ENCODE peak calls at places on chromosomes 2 and 18, in eight cellular contexts. P is fibroblast of mammary gland, T is nephron progenitor cell, G is cardiac fibroblast, J is GM12865, A is IMR-90, X is neural crest cell, E is left lung. M is an unnamed sample.

GRCh38 chr2:85971369-85971768 is 82.6 kb upstream of the ST3GAL5 start:
- DNase-seq in P (peak), T (no peak), G (no peak), J (no peak), A (peak), X (no peak), E (no peak), M (peak)

GRCh38 chr2:128303911-128304310 is 14.8 kb downstream of the HS6ST1 start:
- DNase-seq in P (no peak), T (no peak), G (no peak), J (no peak), A (no peak), X (no peak), E (no peak), M (no peak)

GRCh38 chr2:119544075-119545031 is at the start of gene CFAP221:
- DNase-seq in P (peak), T (peak), G (peak), J (peak), A (peak), X (peak), E (peak), M (no peak)

GRCh38 chr2:207051345-207051959 is 112.1 kb downstream of the CPO start:
- DNase-seq in P (peak), T (no peak), G (no peak), J (no peak), A (peak), X (no peak), E (no peak), M (no peak)

GRCh38 chr2:101787097-101787496 is 89.6 kb downstream of the MAP4K4 start:
- DNase-seq in P (peak), T (no peak), G (no peak), J (no peak), A (peak), X (no peak), E (no peak), M (no peak)

GRCh38 chr2:112204411-112204810 is 50.4 kb downstream of the ZC3H8 start:
- DNase-seq in P (peak), T (no peak), G (peak), J (no peak), A (peak), X (no peak), E (no peak), M (peak)

GRCh38 chr2:68766378-68766845 is 31.8 kb downstream of the ARHGAP25 start:
- DNase-seq in P (no peak), T (no peak), G (peak), J (peak), A (peak), X (no peak), E (peak), M (no peak)

GRCh38 chr2:108919571-108920373 is 69.2 kb downstream of the EDAR start:
- DNase-seq in P (no peak), T (no peak), G (no peak), J (no peak), A (no peak), X (no peak), E (no peak), M (no peak)

GRCh38 chr2:140975237-140975636 is 1155.6 kb downstream of the LRP1B start:
- DNase-seq in P (peak), T (no peak), G (peak), J (no peak), A (peak), X (no peak), E (no peak), M (no peak)

GRCh38 chr2:109433486-109433885 is 180.3 kb downstream of the SEPTIN10 start:
- DNase-seq in P (no peak), T (no peak), G (no peak), J (no peak), A (no peak), X (no peak), E (no peak), M (no peak)

GRCh38 chr2:55157474-55157884 is 74.6 kb downstream of the CLHC1 start:
- DNase-seq in P (peak), T (no peak), G (no peak), J (peak), A (peak), X (no peak), E (no peak), M (peak)

GRCh38 chr18:76822510-76823165 is at the start of gene ZNF236:
- DNase-seq in P (peak), T (peak), G (peak), J (peak), A (peak), X (peak), E (peak), M (peak)

GRCh38 chr2:176546550-176546949 is 277.3 kb downstream of the MTX2 start:
- DNase-seq in P (no peak), T (no peak), G (no peak), J (no peak), A (no peak), X (no peak), E (no peak), M (no peak)

GRCh38 chr2:12718662-12719399 is 2.1 kb downstream of the TRIB2 start:
- DNase-seq in P (no peak), T (peak), G (no peak), J (no peak), A (no peak), X (no peak), E (peak), M (no peak)

GRCh38 chr2:226977775-226978190 is 141.9 kb downstream of the RHBDD1 start:
- DNase-seq in P (peak), T (no peak), G (peak), J (no peak), A (peak), X (no peak), E (no peak), M (peak)

GRCh38 chr18:46283268-46283667 is 179.1 kb downstream of the HAUS1 start:
- DNase-seq in P (peak), T (no peak), G (peak), J (no peak), A (peak), X (no peak), E (no peak), M (peak)

GRCh38 chr2:233794128-233794658 is 16.1 kb downstream of the MROH2A start:
- DNase-seq in P (no peak), T (no peak), G (no peak), J (no peak), A (no peak), X (no peak), E (no peak), M (no peak)

GRCh38 chr2:108535380-108535677 is 1.1 kb downstream of the LIMS1 start:
- DNase-seq in P (peak), T (no peak), G (peak), J (no peak), A (no peak), X (no peak), E (no peak), M (no peak)

GRCh38 chr2:173059941-173060575 is 15.6 kb upstream of the MAP3K20 start:
- DNase-seq in P (peak), T (no peak), G (peak), J (no peak), A (peak), X (no peak), E (no peak), M (peak)

GRCh38 chr2:128547667-128548066 is 229.0 kb upstream of the HS6ST1 start:
- DNase-seq in P (no peak), T (no peak), G (no peak), J (no peak), A (no peak), X (peak), E (no peak), M (no peak)

GRCh38 chr18:42414756-42415454 is 459.9 kb downstream of the PIK3C3 start:
- DNase-seq in P (peak), T (no peak), G (peak), J (no peak), A (no peak), X (no peak), E (no peak), M (no peak)

GRCh38 chr2:43717323-43717722 is 41.1 kb upstream of the C1GALT1C1L start:
- DNase-seq in P (no peak), T (no peak), G (no peak), J (no peak), A (no peak), X (no peak), E (no peak), M (no peak)

GRCh38 chr2:190862591-190862991 is 18.0 kb upstream of the GLS start:
- DNase-seq in P (no peak), T (no peak), G (peak), J (no peak), A (peak), X (no peak), E (no peak), M (peak)

GRCh38 chr2:227462972-227463931 is 8.7 kb upstream of the AGFG1 start:
- DNase-seq in P (peak), T (no peak), G (no peak), J (peak), A (no peak), X (no peak), E (no peak), M (no peak)

GRCh38 chr2:215548714-215549113 is 112.8 kb upstream of the FN1 start:
- DNase-seq in P (no peak), T (no peak), G (peak), J (no peak), A (peak), X (no peak), E (no peak), M (no peak)

GRCh38 chr2:205719864-205720263 is 37.6 kb downstream of the NRP2 start:
- DNase-seq in P (no peak), T (no peak), G (no peak), J (no peak), A (no peak), X (no peak), E (no peak), M (no peak)

GRCh38 chr18:23228102-23229051 is 93.1 kb downstream of the CABLES1 start:
- DNase-seq in P (peak), T (no peak), G (peak), J (peak), A (peak), X (no peak), E (no peak), M (no peak)

GRCh38 chr2:28509361-28509760 is 13.5 kb downstream of the PLB1 start:
- DNase-seq in P (no peak), T (no peak), G (no peak), J (no peak), A (no peak), X (no peak), E (no peak), M (no peak)

GRCh38 chr2:2466534-2466933 is 135.5 kb upstream of the MYT1L start:
- DNase-seq in P (no peak), T (no peak), G (no peak), J (no peak), A (no peak), X (no peak), E (no peak), M (no peak)

GRCh38 chr2:241762933-241763369 is 13.7 kb upstream of the GAL3ST2 start:
- DNase-seq in P (no peak), T (no peak), G (no peak), J (peak), A (no peak), X (no peak), E (no peak), M (no peak)

GRCh38 chr2:238875161-238875530 is 27.3 kb downstream of the TWIST2 start:
- DNase-seq in P (peak), T (no peak), G (peak), J (no peak), A (no peak), X (no peak), E (peak), M (peak)
- TF ChIP-seq CTCF in P (peak), T (peak), G (peak), J (no peak), A (peak), X (peak), E (no peak), M (peak)

GRCh38 chr2:130374587-130375290 is 18.9 kb downstream of the PTPN18 start:
- DNase-seq in P (peak), T (no peak), G (peak), J (no peak), A (peak), X (no peak), E (no peak), M (peak)

GRCh38 chr2:130377491-130377890 is 21.6 kb downstream of the PTPN18 start:
- DNase-seq in P (no peak), T (no peak), G (no peak), J (no peak), A (no peak), X (no peak), E (no peak), M (no peak)

GRCh38 chr2:130378206-130378897 is 22.5 kb downstream of the PTPN18 start:
- DNase-seq in P (no peak), T (no peak), G (no peak), J (no peak), A (no peak), X (no peak), E (no peak), M (no peak)

GRCh38 chr2:130375291-130376266 is 19.7 kb downstream of the PTPN18 start:
- DNase-seq in P (peak), T (no peak), G (peak), J (no peak), A (no peak), X (no peak), E (no peak), M (no peak)

GRCh38 chr2:130376433-130377293 is 20.8 kb downstream of the PTPN18 start:
- DNase-seq in P (no peak), T (no peak), G (no peak), J (peak), A (no peak), X (no peak), E (no peak), M (no peak)
- TF ChIP-seq CTCF in P (peak), T (no peak), G (peak), J (peak), A (no peak), X (peak), E (no peak), M (no peak)

DNA sequence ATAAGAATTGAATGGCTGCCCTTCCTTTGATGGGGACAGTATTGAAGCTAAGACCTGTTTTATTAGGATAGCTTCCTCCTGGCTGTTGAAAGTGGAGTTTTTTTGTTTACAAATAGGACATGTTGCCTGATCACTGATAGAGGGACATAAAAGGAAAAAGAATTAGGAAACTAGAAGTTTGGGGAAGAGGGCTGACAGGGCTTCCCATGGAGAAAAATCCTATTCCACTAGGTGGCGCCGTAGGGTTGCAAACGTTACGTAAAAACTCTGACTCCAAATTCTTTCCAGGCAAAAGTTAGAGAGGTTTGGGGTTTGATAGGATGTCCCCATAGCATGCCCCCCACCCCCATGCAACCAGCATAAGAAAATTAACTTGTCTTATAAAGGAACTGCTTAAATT is 11.1 kb upstream of the RBFA start:
- DNase-seq in P (no peak), T (no peak), G (no peak), J (no peak), A (no peak), X (no peak), E (no peak), M (no peak)
- TF ChIP-seq CTCF in P (peak), T (peak), G (peak), J (peak), A (no peak), X (peak), E (no peak), M (peak)

GRCh38 chr2:27249891-27250651 is 12.8 kb downstream of the SLC30A3 start:
- DNase-seq in P (peak), T (peak), G (peak), J (peak), A (peak), X (peak), E (peak), M (peak)
- TF ChIP-seq CTCF in P (peak), T (peak), G (peak), J (peak), A (peak), X (peak), E (peak), M (peak)

GRCh38 chr2:217837530-217837929 is 165.3 kb downstream of the TNS1 start:
- DNase-seq in P (no peak), T (no peak), G (no peak), J (no peak), A (no peak), X (no peak), E (no peak), M (no peak)

GRCh38 chr2:217834744-217835513 is 167.9 kb downstream of the TNS1 start:
- DNase-seq in P (no peak), T (no peak), G (no peak), J (no peak), A (peak), X (no peak), E (no peak), M (peak)

GRCh38 chr2:217838409-217838831 is 164.4 kb downstream of the TNS1 start:
- DNase-seq in P (no peak), T (no peak), G (no peak), J (no peak), A (no peak), X (peak), E (no peak), M (no peak)

GRCh38 chr2:217835931-217836881 is 166.6 kb downstream of the TNS1 start:
- DNase-seq in P (peak), T (no peak), G (peak), J (peak), A (peak), X (peak), E (no peak), M (peak)

GRCh38 chr2:217837001-217837491 is 165.7 kb downstream of the TNS1 start:
- DNase-seq in P (peak), T (peak), G (peak), J (peak), A (no peak), X (peak), E (no peak), M (peak)
- TF ChIP-seq CTCF in P (peak), T (no peak), G (peak), J (no peak), A (no peak), X (no peak), E (no peak), M (peak)

M was measured in HFFc6.